ENCODE peak calls at places on chromosomes 3 and 15, in five cellular contexts. D, K, C, J and Y are unnamed samples.

GRCh38 chr3:8790529-8790928 is 21.1 kb upstream of the OXTR start:
- DNase-seq in D (no peak), K (no peak), C (no peak), J (no peak), Y (no peak)

GRCh38 chr3:142888099-142888483 is 792 bp downstream of the PCOLCE2 start:
- DNase-seq in D (peak; percentile 66), K (no peak), C (no peak), J (peak; percentile 74), Y (no peak)

GRCh38 chr15:48324949-48325348 is 6.3 kb upstream of the DUT start:
- DNase-seq in D (no peak), K (no peak), C (no peak), J (no peak), Y (no peak)

GRCh38 chr3:26921054-26921453 is 298.5 kb downstream of the LRRC3B start:
- DNase-seq in D (no peak), K (no peak), C (no peak), J (no peak), Y (no peak)

GRCh38 chr3:98809561-98809960 is 46.4 kb downstream of the ST3GAL6 start:
- DNase-seq in D (no peak), K (no peak), C (no peak), J (no peak), Y (no peak)

GRCh38 chr3:66297260-66297863 is 76.6 kb downstream of the SLC25A26 start:
- DNase-seq in D (no peak), K (no peak), C (no peak), J (no peak), Y (no peak)

GRCh38 chr3:129277829-129278271 is 820 bp upstream of the HMCES start:
- DNase-seq in D (no peak), K (no peak), C (no peak), J (no peak), Y (no peak)

GRCh38 chr3:141094851-141095545 is 43.9 kb downstream of the SPSB4 start:
- DNase-seq in D (no peak), K (no peak), C (no peak), J (peak; percentile 87), Y (no peak)

GRCh38 chr3:143726727-143727126 is 121.5 kb downstream of the SLC9A9 start:
- DNase-seq in D (no peak), K (no peak), C (no peak), J (no peak), Y (no peak)

GRCh38 chr3:150875548-150875947 is 29.7 kb downstream of the MINDY4B start:
- DNase-seq in D (no peak), K (no peak), C (no peak), J (no peak), Y (no peak)

GRCh38 chr15:77838061-77838460 is 205.3 kb upstream of the LINGO1 start:
- DNase-seq in D (no peak), K (no peak), C (no peak), J (no peak), Y (no peak)

GRCh38 chr3:15241341-15241740 is 35.3 kb downstream of the CAPN7 start:
- DNase-seq in D (no peak), K (peak; percentile 33), C (peak; percentile 20), J (no peak), Y (peak; percentile 30)

GRCh38 chr3:79810101-79810500 is 42.3 kb upstream of the ROBO1 start:
- DNase-seq in D (no peak), K (no peak), C (no peak), J (no peak), Y (no peak)

GRCh38 chr3:74409066-74409465 is 205.4 kb downstream of the CNTN3 start:
- DNase-seq in D (no peak), K (no peak), C (no peak), J (no peak), Y (no peak)

GRCh38 chr15:81253846-81254245 is 57.2 kb downstream of the IL16 start:
- DNase-seq in D (no peak), K (no peak), C (no peak), J (no peak), Y (no peak)

GRCh38 chr15:78035319-78035718 is 42.2 kb downstream of the TBC1D2B start:
- DNase-seq in D (no peak), K (no peak), C (no peak), J (no peak), Y (peak; percentile 25)

GRCh38 chr3:29827756-29828155 is 546.9 kb downstream of the RBMS3 start:
- DNase-seq in D (no peak), K (no peak), C (no peak), J (no peak), Y (no peak)

GRCh38 chr15:56095406-56095805 is 102.0 kb upstream of the NEDD4 start:
- DNase-seq in D (no peak), K (no peak), C (no peak), J (no peak), Y (no peak)